ENCODE peak calls at places on chromosome 22, in seven cellular contexts. L is Peyer's patch; O is AG04450; Y is nucleus accumbens; X is psoas muscle; P is Calu3; F is activated CD4-positive, CD25-positive, alpha-beta regulatory T cell treated with anti-CD3 and anti-CD28 coated beads, Interleukin-2, amount 50 U/mL, for 72 hours. M is an unnamed sample.

GRCh38 chr22:19648419-19648929 is 65.8 kb upstream of the SEPTIN5 start:
- DNase-seq in L (no peak), O (no peak), Y (no peak), X (no peak), P (no peak), F (no peak), M (no peak)

GRCh38 chr22:46230262-46230901 is 19.7 kb downstream of the CDPF1 start:
- DNase-seq in L (no peak), O (no peak), Y (no peak), X (no peak), P (no peak), F (no peak), M (no peak)

GRCh38 chr22:28410050-28410816 is 269.4 kb downstream of the TTC28 start:
- DNase-seq in L (no peak), O (no peak), Y (no peak), X (no peak), P (no peak), F (no peak), M (no peak)

GRCh38 chr22:40586781-40587180 is 49.7 kb downstream of the MRTFA start:
- DNase-seq in L (no peak), O (no peak), Y (no peak), X (no peak), P (no peak), F (no peak), M (no peak)

GRCh38 chr22:22553735-22554134 is 5.3 kb downstream of the PRAME start:
- DNase-seq in L (no peak), O (no peak), Y (no peak), X (no peak), P (no peak), F (no peak), M (no peak)

GRCh38 chr22:44570476-44571445 is 72.7 kb upstream of the RTL6 start:
- DNase-seq in L (peak), O (no peak), Y (no peak), X (no peak), P (no peak), F (no peak), M (no peak)

GRCh38 chr22:20764729-20765128 is 9.2 kb upstream of the SERPIND1 start:
- DNase-seq in L (no peak), O (no peak), Y (no peak), X (no peak), P (no peak), F (no peak), M (no peak)

GRCh38 chr22:19703869-19704268 is 10.4 kb upstream of the SEPTIN5 start:
- DNase-seq in L (peak), O (no peak), Y (no peak), X (no peak), P (no peak), F (peak), M (no peak)

GRCh38 chr22:24763872-24764485 is 10.5 kb downstream of the PIWIL3 start:
- DNase-seq in L (no peak), O (no peak), Y (no peak), X (no peak), P (no peak), F (no peak), M (no peak)

GRCh38 chr22:20131593-20131855 is at the start of gene ZDHHC8:
- DNase-seq in L (peak), O (no peak), Y (peak), X (peak), P (peak), F (no peak), M (no peak)

GRCh38 chr22:41531736-41532477 is 12.4 kb downstream of the POLR3H start:
- DNase-seq in L (no peak), O (no peak), Y (no peak), X (no peak), P (no peak), F (no peak), M (no peak)

GRCh38 chr22:27420817-27421361 is 380.7 kb downstream of the MN1 start:
- DNase-seq in L (peak), O (peak), Y (no peak), X (peak), P (peak), F (no peak), M (peak)

GRCh38 chr22:44887941-44888366 is 121.9 kb downstream of the PHF21B start:
- DNase-seq in L (peak), O (no peak), Y (no peak), X (no peak), P (no peak), F (no peak), M (no peak)

GRCh38 chr22:33699176-33699575 is 221.1 kb downstream of the LARGE1 start:
- DNase-seq in L (no peak), O (no peak), Y (no peak), X (no peak), P (no peak), F (no peak), M (no peak)

GRCh38 chr22:24355574-24355973 is 71.8 kb upstream of the ADORA2A start:
- DNase-seq in L (no peak), O (no peak), Y (no peak), X (no peak), P (no peak), F (no peak), M (no peak)

GRCh38 chr22:41822289-41823057 is 10.4 kb upstream of the SREBF2 start:
- DNase-seq in L (no peak), O (no peak), Y (no peak), X (no peak), P (peak), F (no peak), M (peak)

GRCh38 chr22:19931514-19931913 is 10.1 kb upstream of the COMT start:
- DNase-seq in L (no peak), O (no peak), Y (no peak), X (no peak), P (no peak), F (no peak), M (no peak)

GRCh38 chr22:35430897-35431322 is 31.0 kb downstream of the MCM5 start:
- DNase-seq in L (peak), O (peak), Y (peak), X (peak), P (peak), F (peak), M (peak)

GRCh38 chr22:49568751-49569285 is 258.9 kb downstream of the BRD1 start:
- DNase-seq in L (peak), O (no peak), Y (no peak), X (no peak), P (no peak), F (no peak), M (no peak)

GRCh38 chr22:43203471-43203981 is 16.6 kb upstream of the TTLL12 start:
- DNase-seq in L (no peak), O (no peak), Y (no peak), X (peak), P (no peak), F (no peak), M (no peak)

GRCh38 chr22:30488121-30488520 is 16.3 kb upstream of the SEC14L3 start:
- DNase-seq in L (no peak), O (no peak), Y (no peak), X (no peak), P (no peak), F (no peak), M (no peak)

GRCh38 chr22:44970291-44970690 is 39.5 kb downstream of the PHF21B start:
- DNase-seq in L (no peak), O (no peak), Y (no peak), X (no peak), P (no peak), F (no peak), M (no peak)

GRCh38 chr22:25772288-25772687 is 30.3 kb downstream of the MYO18B start:
- DNase-seq in L (no peak), O (no peak), Y (no peak), X (no peak), P (no peak), F (no peak), M (no peak)

GRCh38 chr22:32831571-32831970 is 30.1 kb downstream of the TIMP3 start:
- DNase-seq in L (no peak), O (no peak), Y (no peak), X (no peak), P (no peak), F (no peak), M (no peak)

GRCh38 chr22:39486951-39487825 is 14.9 kb upstream of the MIEF1 start:
- DNase-seq in L (no peak), O (no peak), Y (no peak), X (no peak), P (no peak), F (no peak), M (no peak)

GRCh38 chr22:39942433-39943213 is 17.6 kb upstream of the TMA7B start:
- DNase-seq in L (no peak), O (no peak), Y (no peak), X (no peak), P (no peak), F (no peak), M (no peak)

GRCh38 chr22:32622762-32623147 is 148.1 kb downstream of the FBXO7 start:
- DNase-seq in L (no peak), O (no peak), Y (no peak), X (no peak), P (no peak), F (no peak), M (no peak)

GRCh38 chr22:50670513-50670912 is 2.1 kb upstream of the SHANK3 start:
- DNase-seq in L (peak), O (no peak), Y (no peak), X (no peak), P (no peak), F (no peak), M (no peak)

GRCh38 chr22:24928322-24928721 is 18.2 kb downstream of the LHFPL7 start:
- DNase-seq in L (no peak), O (no peak), Y (no peak), X (no peak), P (no peak), F (no peak), M (no peak)

GRCh38 chr22:24230911-24231656 is 13.8 kb downstream of the GGT5 start:
- DNase-seq in L (peak), O (no peak), Y (no peak), X (no peak), P (peak), F (peak), M (no peak)

GRCh38 chr22:28903080-28903479 is 19.7 kb downstream of the ZNRF3 start:
- DNase-seq in L (no peak), O (no peak), Y (no peak), X (peak), P (no peak), F (no peak), M (no peak)

GRCh38 chr22:21920341-21921183 is 32.1 kb downstream of the PPM1F start:
- DNase-seq in L (no peak), O (no peak), Y (no peak), X (no peak), P (no peak), F (no peak), M (no peak)